ENCODE peak calls at places on chromosome 10, in nine cellular contexts. One of them, this sample, is unnamed.

GRCh38 chr10:30911303-30911863 is 120.3 kb downstream of the ZNF438 start:
- DNase-seq in CD8-positive, alpha-beta T cell: no peak
- DNase-seq in fibroblast of the aortic adventitia: no peak
- DNase-seq in GM06990: no peak
- DNase-seq in Caco-2: no peak
- DNase-seq in fibroblast of pulmonary artery: no peak
- DNase-seq in dorsolateral prefrontal cortex: no peak
- DNase-seq in AG04449: no peak
- DNase-seq in endodermal cell: no peak
- DNase-seq in this sample: no peak

GRCh38 chr10:62379394-62379793 is 5.2 kb downstream of the ZNF365 start:
- DNase-seq in CD8-positive, alpha-beta T cell: no peak
- DNase-seq in fibroblast of the aortic adventitia: no peak
- DNase-seq in GM06990: no peak
- DNase-seq in Caco-2: no peak
- DNase-seq in fibroblast of pulmonary artery: no peak
- DNase-seq in dorsolateral prefrontal cortex: peak
- DNase-seq in AG04449: no peak
- DNase-seq in endodermal cell: no peak
- DNase-seq in this sample: no peak

GRCh38 chr10:22554481-22555182 is 159.7 kb downstream of the PIP4K2A start:
- DNase-seq in CD8-positive, alpha-beta T cell: no peak
- DNase-seq in fibroblast of the aortic adventitia: peak
- DNase-seq in GM06990: no peak
- DNase-seq in Caco-2: no peak
- DNase-seq in fibroblast of pulmonary artery: peak
- DNase-seq in dorsolateral prefrontal cortex: peak
- DNase-seq in AG04449: peak
- DNase-seq in endodermal cell: no peak
- DNase-seq in this sample: peak

GRCh38 chr10:80204193-80204714 is 1.1 kb downstream of the ANXA11 start:
- DNase-seq in CD8-positive, alpha-beta T cell: no peak
- DNase-seq in fibroblast of the aortic adventitia: no peak
- DNase-seq in GM06990: no peak
- DNase-seq in Caco-2: peak
- DNase-seq in fibroblast of pulmonary artery: no peak
- DNase-seq in dorsolateral prefrontal cortex: no peak
- DNase-seq in AG04449: no peak
- DNase-seq in endodermal cell: peak
- DNase-seq in this sample: no peak

GRCh38 chr10:128068398-128069285 is 57.6 kb downstream of the MKI67 start:
- DNase-seq in CD8-positive, alpha-beta T cell: no peak
- DNase-seq in fibroblast of the aortic adventitia: no peak
- DNase-seq in GM06990: no peak
- DNase-seq in Caco-2: peak
- DNase-seq in fibroblast of pulmonary artery: no peak
- DNase-seq in dorsolateral prefrontal cortex: no peak
- DNase-seq in AG04449: no peak
- DNase-seq in endodermal cell: no peak
- DNase-seq in this sample: no peak

GRCh38 chr10:64316416-64316815 is 795.2 kb downstream of the REEP3 start:
- DNase-seq in CD8-positive, alpha-beta T cell: no peak
- DNase-seq in fibroblast of the aortic adventitia: no peak
- DNase-seq in GM06990: no peak
- DNase-seq in Caco-2: no peak
- DNase-seq in fibroblast of pulmonary artery: no peak
- DNase-seq in dorsolateral prefrontal cortex: no peak
- DNase-seq in AG04449: no peak
- DNase-seq in endodermal cell: no peak
- DNase-seq in this sample: no peak

GRCh38 chr10:99880071-99880835 is 97.8 kb downstream of the ABCC2 start:
- DNase-seq in CD8-positive, alpha-beta T cell: no peak
- DNase-seq in fibroblast of the aortic adventitia: no peak
- DNase-seq in GM06990: no peak
- DNase-seq in Caco-2: no peak
- DNase-seq in fibroblast of pulmonary artery: no peak
- DNase-seq in dorsolateral prefrontal cortex: no peak
- DNase-seq in AG04449: no peak
- DNase-seq in endodermal cell: no peak
- DNase-seq in this sample: no peak

GRCh38 chr10:6171891-6172354 is 30.8 kb upstream of the PFKFB3 start:
- DNase-seq in CD8-positive, alpha-beta T cell: no peak
- DNase-seq in fibroblast of the aortic adventitia: peak
- DNase-seq in GM06990: no peak
- DNase-seq in Caco-2: no peak
- DNase-seq in fibroblast of pulmonary artery: peak
- DNase-seq in dorsolateral prefrontal cortex: peak
- DNase-seq in AG04449: peak
- DNase-seq in endodermal cell: no peak
- DNase-seq in this sample: no peak

GRCh38 chr10:93816123-93816747 is 58.5 kb downstream of the LGI1 start:
- DNase-seq in CD8-positive, alpha-beta T cell: no peak
- DNase-seq in fibroblast of the aortic adventitia: peak
- DNase-seq in GM06990: peak
- DNase-seq in Caco-2: peak
- DNase-seq in fibroblast of pulmonary artery: peak
- DNase-seq in dorsolateral prefrontal cortex: peak
- DNase-seq in AG04449: no peak
- DNase-seq in endodermal cell: peak
- DNase-seq in this sample: peak

GRCh38 chr10:86066696-86067095 is 299.9 kb downstream of the GRID1 start:
- DNase-seq in CD8-positive, alpha-beta T cell: no peak
- DNase-seq in fibroblast of the aortic adventitia: no peak
- DNase-seq in GM06990: no peak
- DNase-seq in Caco-2: no peak
- DNase-seq in fibroblast of pulmonary artery: no peak
- DNase-seq in dorsolateral prefrontal cortex: no peak
- DNase-seq in AG04449: no peak
- DNase-seq in endodermal cell: peak
- DNase-seq in this sample: no peak

GRCh38 chr10:114017266-114017665 is 26.4 kb upstream of the ADRB1 start:
- DNase-seq in CD8-positive, alpha-beta T cell: no peak
- DNase-seq in fibroblast of the aortic adventitia: no peak
- DNase-seq in GM06990: no peak
- DNase-seq in Caco-2: no peak
- DNase-seq in fibroblast of pulmonary artery: no peak
- DNase-seq in dorsolateral prefrontal cortex: no peak
- DNase-seq in AG04449: no peak
- DNase-seq in endodermal cell: no peak
- DNase-seq in this sample: no peak

GRCh38 chr10:110360857-110361474 is 56.2 kb upstream of the SMNDC1 start:
- DNase-seq in CD8-positive, alpha-beta T cell: no peak
- DNase-seq in fibroblast of the aortic adventitia: no peak
- DNase-seq in GM06990: no peak
- DNase-seq in Caco-2: no peak
- DNase-seq in fibroblast of pulmonary artery: peak
- DNase-seq in dorsolateral prefrontal cortex: no peak
- DNase-seq in AG04449: no peak
- DNase-seq in endodermal cell: no peak
- DNase-seq in this sample: no peak

GRCh38 chr10:97705006-97705670 is 8.4 kb upstream of the MARVELD1 start:
- DNase-seq in CD8-positive, alpha-beta T cell: no peak
- DNase-seq in fibroblast of the aortic adventitia: no peak
- DNase-seq in GM06990: no peak
- DNase-seq in Caco-2: no peak
- DNase-seq in fibroblast of pulmonary artery: no peak
- DNase-seq in dorsolateral prefrontal cortex: no peak
- DNase-seq in AG04449: no peak
- DNase-seq in endodermal cell: no peak
- DNase-seq in this sample: no peak

GRCh38 chr10:71339796-71340589 is 20.9 kb downstream of the SLC29A3 start:
- DNase-seq in CD8-positive, alpha-beta T cell: peak
- DNase-seq in fibroblast of the aortic adventitia: no peak
- DNase-seq in GM06990: no peak
- DNase-seq in Caco-2: peak
- DNase-seq in fibroblast of pulmonary artery: no peak
- DNase-seq in dorsolateral prefrontal cortex: no peak
- DNase-seq in AG04449: no peak
- DNase-seq in endodermal cell: no peak
- DNase-seq in this sample: no peak

GRCh38 chr10:27240891-27241639 is 468 bp upstream of the ACBD5 start:
- DNase-seq in CD8-positive, alpha-beta T cell: peak
- DNase-seq in fibroblast of the aortic adventitia: peak
- DNase-seq in GM06990: peak
- DNase-seq in Caco-2: no peak
- DNase-seq in fibroblast of pulmonary artery: peak
- DNase-seq in dorsolateral prefrontal cortex: no peak
- DNase-seq in AG04449: no peak
- DNase-seq in endodermal cell: peak
- DNase-seq in this sample: no peak

GRCh38 chr10:70693619-70694286 is 21.4 kb downstream of the ADAMTS14 start:
- DNase-seq in CD8-positive, alpha-beta T cell: no peak
- DNase-seq in fibroblast of the aortic adventitia: peak
- DNase-seq in GM06990: no peak
- DNase-seq in Caco-2: no peak
- DNase-seq in fibroblast of pulmonary artery: peak
- DNase-seq in dorsolateral prefrontal cortex: no peak
- DNase-seq in AG04449: peak
- DNase-seq in endodermal cell: no peak
- DNase-seq in this sample: no peak

GRCh38 chr10:129467346-129468119 is 492 bp downstream of the MGMT start:
- DNase-seq in CD8-positive, alpha-beta T cell: no peak
- DNase-seq in fibroblast of the aortic adventitia: peak
- DNase-seq in GM06990: no peak
- DNase-seq in Caco-2: no peak
- DNase-seq in fibroblast of pulmonary artery: peak
- DNase-seq in dorsolateral prefrontal cortex: no peak
- DNase-seq in AG04449: no peak
- DNase-seq in endodermal cell: no peak
- DNase-seq in this sample: no peak

GRCh38 chr10:36494386-36494785 is 631.0 kb upstream of the ANKRD30A start:
- DNase-seq in CD8-positive, alpha-beta T cell: no peak
- DNase-seq in fibroblast of the aortic adventitia: peak
- DNase-seq in GM06990: no peak
- DNase-seq in Caco-2: no peak
- DNase-seq in fibroblast of pulmonary artery: peak
- DNase-seq in dorsolateral prefrontal cortex: no peak
- DNase-seq in AG04449: no peak
- DNase-seq in endodermal cell: no peak
- DNase-seq in this sample: no peak

GRCh38 chr10:112722758-112723157 is 227.3 kb upstream of the TCF7L2 start:
- DNase-seq in CD8-positive, alpha-beta T cell: no peak
- DNase-seq in fibroblast of the aortic adventitia: no peak
- DNase-seq in GM06990: no peak
- DNase-seq in Caco-2: no peak
- DNase-seq in fibroblast of pulmonary artery: no peak
- DNase-seq in dorsolateral prefrontal cortex: no peak
- DNase-seq in AG04449: no peak
- DNase-seq in endodermal cell: no peak
- DNase-seq in this sample: no peak

GRCh38 chr10:118776033-118776432 is 21.3 kb upstream of the CACUL1 start:
- DNase-seq in CD8-positive, alpha-beta T cell: no peak
- DNase-seq in fibroblast of the aortic adventitia: no peak
- DNase-seq in GM06990: no peak
- DNase-seq in Caco-2: no peak
- DNase-seq in fibroblast of pulmonary artery: no peak
- DNase-seq in dorsolateral prefrontal cortex: no peak
- DNase-seq in AG04449: no peak
- DNase-seq in endodermal cell: no peak
- DNase-seq in this sample: no peak

GRCh38 chr10:81838950-81839349 is 36.0 kb upstream of the NRG3 start:
- DNase-seq in CD8-positive, alpha-beta T cell: no peak
- DNase-seq in fibroblast of the aortic adventitia: no peak
- DNase-seq in GM06990: no peak
- DNase-seq in Caco-2: no peak
- DNase-seq in fibroblast of pulmonary artery: peak
- DNase-seq in dorsolateral prefrontal cortex: no peak
- DNase-seq in AG04449: no peak
- DNase-seq in endodermal cell: peak
- DNase-seq in this sample: no peak
- TF ChIP-seq CTCF in CD8-positive, alpha-beta T cell: no peak
- TF ChIP-seq CTCF in fibroblast of the aortic adventitia: no peak
- TF ChIP-seq CTCF in GM06990: peak
- TF ChIP-seq CTCF in Caco-2: no peak
- TF ChIP-seq CTCF in fibroblast of pulmonary artery: peak
- TF ChIP-seq CTCF in dorsolateral prefrontal cortex: no peak
- TF ChIP-seq CTCF in AG04449: no peak
- TF ChIP-seq CTCF in endodermal cell: peak
- TF ChIP-seq CTCF in this sample: peak

DNA sequence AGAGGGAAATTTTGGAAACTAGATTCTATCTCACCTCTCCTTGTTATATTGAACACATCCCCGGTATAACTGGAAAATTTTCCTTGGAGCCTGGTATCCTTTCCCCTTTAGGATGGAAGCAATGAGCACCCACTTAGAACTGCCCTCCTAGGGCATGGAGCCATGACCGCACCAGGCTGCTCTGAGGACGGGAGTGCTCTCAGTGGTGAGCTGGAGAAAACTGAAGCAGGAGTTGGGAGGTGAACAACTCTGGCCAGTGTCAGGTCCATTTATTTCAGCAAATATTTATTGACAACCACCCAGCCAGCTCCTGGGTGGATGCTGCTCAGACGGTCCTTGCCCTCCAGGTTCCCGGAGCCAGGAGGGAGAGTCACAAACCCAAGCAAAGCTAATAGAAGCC is 278.1 kb downstream of the WDR11 start:
- DNase-seq in CD8-positive, alpha-beta T cell: no peak
- DNase-seq in fibroblast of the aortic adventitia: no peak
- DNase-seq in GM06990: no peak
- DNase-seq in Caco-2: no peak
- DNase-seq in fibroblast of pulmonary artery: no peak
- DNase-seq in dorsolateral prefrontal cortex: no peak
- DNase-seq in AG04449: no peak
- DNase-seq in endodermal cell: no peak
- DNase-seq in this sample: no peak
- TF ChIP-seq CTCF in CD8-positive, alpha-beta T cell: no peak
- TF ChIP-seq CTCF in fibroblast of the aortic adventitia: no peak
- TF ChIP-seq CTCF in GM06990: no peak
- TF ChIP-seq CTCF in Caco-2: no peak
- TF ChIP-seq CTCF in fibroblast of pulmonary artery: no peak
- TF ChIP-seq CTCF in dorsolateral prefrontal cortex: no peak
- TF ChIP-seq CTCF in AG04449: no peak
- TF ChIP-seq CTCF in endodermal cell: no peak
- TF ChIP-seq CTCF in this sample: no peak

GRCh38 chr10:96082748-96083147 is 39.4 kb downstream of the CCNJ start:
- DNase-seq in CD8-positive, alpha-beta T cell: no peak
- DNase-seq in fibroblast of the aortic adventitia: no peak
- DNase-seq in GM06990: no peak
- DNase-seq in Caco-2: no peak
- DNase-seq in fibroblast of pulmonary artery: no peak
- DNase-seq in dorsolateral prefrontal cortex: no peak
- DNase-seq in AG04449: no peak
- DNase-seq in endodermal cell: no peak
- DNase-seq in this sample: no peak
- TF ChIP-seq CTCF in CD8-positive, alpha-beta T cell: no peak
- TF ChIP-seq CTCF in fibroblast of the aortic adventitia: no peak
- TF ChIP-seq CTCF in GM06990: no peak
- TF ChIP-seq CTCF in Caco-2: no peak
- TF ChIP-seq CTCF in fibroblast of pulmonary artery: no peak
- TF ChIP-seq CTCF in dorsolateral prefrontal cortex: no peak
- TF ChIP-seq CTCF in AG04449: no peak
- TF ChIP-seq CTCF in endodermal cell: no peak
- TF ChIP-seq CTCF in this sample: no peak

GRCh38 chr10:14570800-14571199 is 203.9 kb downstream of the FAM107B start:
- DNase-seq in CD8-positive, alpha-beta T cell: peak
- DNase-seq in fibroblast of the aortic adventitia: no peak
- DNase-seq in GM06990: no peak
- DNase-seq in Caco-2: no peak
- DNase-seq in fibroblast of pulmonary artery: no peak
- DNase-seq in dorsolateral prefrontal cortex: no peak
- DNase-seq in AG04449: no peak
- DNase-seq in endodermal cell: no peak
- DNase-seq in this sample: no peak
- TF ChIP-seq CTCF in CD8-positive, alpha-beta T cell: no peak
- TF ChIP-seq CTCF in fibroblast of the aortic adventitia: no peak
- TF ChIP-seq CTCF in GM06990: no peak
- TF ChIP-seq CTCF in Caco-2: no peak
- TF ChIP-seq CTCF in fibroblast of pulmonary artery: no peak
- TF ChIP-seq CTCF in dorsolateral prefrontal cortex: no peak
- TF ChIP-seq CTCF in AG04449: no peak
- TF ChIP-seq CTCF in endodermal cell: no peak
- TF ChIP-seq CTCF in this sample: no peak

This sample was measured in progenitor cell of endocrine pancreas.